ENCODE peak calls at places on chromosomes 12 and 14, in eight cellular contexts. M is nucleus accumbens; E is sciatic nerve; H is HFFc6; C is lower lobe of right lung; B is NCI-H1105 treated with DMSO at 0.1 percent for 48 hours; V is Daoy; A is stimulated activated CD4-positive, alpha-beta T cell treated with anti-CD3 and anti-CD28 coated beads, Interleukin-2, amount 100 ng/mL, for 48 hours. D is an unnamed sample.

GRCh38 chr12:58313091-58313855 is 371.9 kb downstream of the ATP23 start:
- DNase-seq in V (peak), E (no peak), C (no peak), A (no peak), H (peak), B (no peak), M (no peak), D (no peak)

GRCh38 chr14:39258782-39259545 is 25.2 kb downstream of the MIA2 start:
- DNase-seq in E (no peak), V (no peak), C (no peak), H (no peak), A (no peak), B (no peak), M (no peak), D (no peak)

GRCh38 chr12:8698132-8698829 is 490 bp downstream of the RIMKLB start:
- DNase-seq in C (peak), A (peak), B (peak), E (peak), H (peak), M (no peak), V (peak), D (peak)

GRCh38 chr12:77124767-77125166 is 59.4 kb upstream of the E2F7 start:
- DNase-seq in V (peak), M (no peak), C (no peak), B (no peak), E (no peak), A (no peak), H (peak), D (no peak)

GRCh38 chr14:50061664-50062437 is 54.5 kb downstream of the VCPKMT start:
- DNase-seq in V (peak), A (peak), M (no peak), H (peak), E (peak), B (no peak), C (no peak), D (no peak)

GRCh38 chr12:78721906-78722305 is 142.7 kb upstream of the SYT1 start:
- DNase-seq in E (no peak), B (no peak), A (no peak), H (no peak), C (no peak), V (no peak), M (no peak), D (no peak)

GRCh38 chr14:61514927-61515326 is 180.4 kb upstream of the HIF1A start:
- DNase-seq in E (no peak), V (no peak), H (no peak), C (no peak), A (no peak), B (no peak), M (no peak), D (no peak)

GRCh38 chr12:30323008-30323407 is 372.7 kb downstream of the IPO8 start:
- DNase-seq in E (no peak), V (no peak), M (no peak), C (no peak), B (no peak), H (no peak), A (no peak), D (no peak)

GRCh38 chr12:128445728-128446127 is 178.8 kb downstream of the TMEM132C start:
- DNase-seq in B (no peak), A (no peak), M (no peak), E (no peak), C (no peak), H (no peak), V (no peak), D (no peak)

GRCh38 chr12:94710933-94711332 is 60.6 kb upstream of the TMCC3 start:
- DNase-seq in V (peak), C (no peak), M (no peak), A (peak), E (no peak), H (peak), B (no peak), D (no peak)

GRCh38 chr12:131765961-131766360 is 55.1 kb downstream of the SFSWAP start:
- DNase-seq in C (no peak), M (no peak), E (no peak), H (no peak), B (no peak), A (no peak), V (no peak), D (no peak)

GRCh38 chr12:123983822-123984485 is 10.9 kb downstream of the ZNF664 start:
- DNase-seq in V (peak), A (peak), C (no peak), E (no peak), H (peak), M (no peak), B (peak), D (no peak)